ENCODE peak calls at places on chromosome 22, in six cellular contexts. M, V, S, K, J and O are unnamed samples. For H3K4me1, the result is how much of the 10 kb centered on the place peaks cover.

GRCh38 chr22:27990879-27991278 is 71.8 kb upstream of the PITPNB start:
- DNase-seq in M (peak), V (no peak), S (peak), K (peak), J (no peak), O (no peak)

GRCh38 chr22:35205956-35206355 is 51.3 kb upstream of the HMGXB4 start:
- DNase-seq in M (no peak), V (no peak), S (peak), K (no peak), J (peak), O (no peak)

GRCh38 chr22:37080838-37081237 is 28.7 kb downstream of the TMPRSS6 start:
- DNase-seq in M (no peak), V (no peak), S (no peak), K (no peak), J (no peak), O (peak)

GRCh38 chr22:49689858-49690257 is 137.8 kb downstream of the BRD1 start:
- DNase-seq in M (no peak), V (no peak), S (no peak), K (no peak), J (no peak), O (no peak)

GRCh38 chr22:25100972-25101371 is 98.7 kb upstream of the CRYBB3 start:
- DNase-seq in M (no peak), V (no peak), S (no peak), K (no peak), J (no peak), O (no peak)

GRCh38 chr22:47207846-47208554 is 445.6 kb downstream of the TBC1D22A start:
- DNase-seq in M (no peak), V (no peak), S (no peak), K (no peak), J (no peak), O (no peak)

GRCh38 chr22:45885941-45886395 is 91.0 kb downstream of the WNT7B start:
- DNase-seq in M (peak), V (peak), S (no peak), K (peak), J (no peak), O (no peak)

GRCh38 chr22:35430897-35431322 is 31.0 kb downstream of the MCM5 start:
- DNase-seq in M (peak), V (peak), S (peak), K (peak), J (peak), O (peak)

GRCh38 chr22:36678477-36678876 is 25.1 kb downstream of the CACNG2 start:
- DNase-seq in M (no peak), V (no peak), S (no peak), K (no peak), J (no peak), O (no peak)

GRCh38 chr22:42188808-42189447 is 58.3 kb upstream of the CYP2D6 start:
- DNase-seq in M (no peak), V (no peak), S (peak), K (no peak), J (no peak), O (no peak)

GRCh38 chr22:31179345-31179744 is 19.4 kb downstream of the RNF185 start:
- DNase-seq in M (peak), V (no peak), S (peak), K (no peak), J (peak), O (no peak)

GRCh38 chr22:30602049-30602448 is 4.9 kb upstream of the TCN2 start:
- DNase-seq in M (no peak), V (no peak), S (peak), K (no peak), J (no peak), O (peak)

GRCh38 chr22:35227248-35227647 is 30.0 kb upstream of the HMGXB4 start:
- DNase-seq in M (no peak), V (no peak), S (no peak), K (no peak), J (no peak), O (no peak)

GRCh38 chr22:46969491-46969890 is 207.0 kb downstream of the TBC1D22A start:
- DNase-seq in M (no peak), V (no peak), S (no peak), K (no peak), J (no peak), O (peak)

GRCh38 chr22:40022536-40023225 is 27.9 kb downstream of the FAM83F start:
- DNase-seq in M (no peak), V (no peak), S (no peak), K (no peak), J (peak), O (no peak)
- H3K4me3 ChIP-seq in M (no peak), V (no peak), S (no peak), K (no peak), J (no peak), O (no peak)

DNA sequence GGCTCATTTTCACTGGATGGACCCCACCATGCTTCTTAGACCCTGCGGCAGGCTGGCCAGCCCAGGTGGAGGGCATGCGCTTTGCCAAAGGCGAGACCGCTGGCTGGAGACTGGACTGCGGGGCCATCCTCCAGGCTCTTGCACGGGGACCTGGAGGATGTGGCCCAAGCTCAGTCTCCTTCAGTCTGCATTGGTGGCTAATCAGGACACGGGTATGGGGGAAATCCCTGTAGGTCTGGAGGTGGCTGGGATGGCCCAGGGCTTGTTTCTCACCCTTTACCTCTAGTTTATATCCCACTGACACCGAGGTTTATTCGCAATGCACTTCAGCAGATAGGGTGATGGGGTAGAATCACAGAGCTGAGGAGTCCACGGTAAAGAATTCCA is 45.0 kb downstream of the BCR start:
- DNase-seq in M (no peak), V (no peak), S (no peak), K (no peak), J (no peak), O (no peak)
- H3K27ac ChIP-seq in M (no peak), V (peak), S (no peak), K (peak), J (peak), O (peak)

DNA sequence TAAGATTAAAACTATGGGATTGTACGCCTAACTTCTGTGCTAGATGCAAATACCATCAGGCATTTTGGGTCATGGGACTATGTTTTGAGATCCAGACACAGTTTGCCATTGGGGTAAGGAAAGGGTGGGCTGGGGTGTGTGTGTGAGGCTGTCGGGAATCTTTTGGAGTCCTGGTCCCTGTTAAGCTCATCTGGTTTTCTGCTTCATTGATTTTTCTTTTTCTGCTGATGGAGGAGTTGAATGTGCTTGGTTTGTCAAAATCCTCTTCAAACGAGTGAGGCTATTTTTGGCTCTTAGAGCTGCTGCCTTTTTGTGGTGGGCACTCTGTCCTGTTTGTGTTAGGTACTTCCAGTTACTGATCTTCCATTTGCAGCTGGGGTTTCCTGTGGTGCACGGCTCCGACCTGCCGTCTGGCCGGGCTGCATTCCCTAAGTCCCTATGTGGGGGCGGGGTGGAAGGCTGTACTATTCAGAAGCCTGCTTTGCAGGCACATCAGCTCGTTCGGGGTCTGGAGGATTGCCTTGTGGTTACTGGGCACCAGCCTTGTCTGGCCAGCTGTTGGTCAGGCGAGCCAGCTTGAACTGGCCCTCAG is 2.9 kb downstream of the BCR start:
- DNase-seq in M (peak), V (peak), S (peak), K (peak), J (peak), O (no peak)
- H3K4me1 ChIP-seq in M (half or more), V (under half), S (under half), K (under half), J (under half), O (half or more)

DNA sequence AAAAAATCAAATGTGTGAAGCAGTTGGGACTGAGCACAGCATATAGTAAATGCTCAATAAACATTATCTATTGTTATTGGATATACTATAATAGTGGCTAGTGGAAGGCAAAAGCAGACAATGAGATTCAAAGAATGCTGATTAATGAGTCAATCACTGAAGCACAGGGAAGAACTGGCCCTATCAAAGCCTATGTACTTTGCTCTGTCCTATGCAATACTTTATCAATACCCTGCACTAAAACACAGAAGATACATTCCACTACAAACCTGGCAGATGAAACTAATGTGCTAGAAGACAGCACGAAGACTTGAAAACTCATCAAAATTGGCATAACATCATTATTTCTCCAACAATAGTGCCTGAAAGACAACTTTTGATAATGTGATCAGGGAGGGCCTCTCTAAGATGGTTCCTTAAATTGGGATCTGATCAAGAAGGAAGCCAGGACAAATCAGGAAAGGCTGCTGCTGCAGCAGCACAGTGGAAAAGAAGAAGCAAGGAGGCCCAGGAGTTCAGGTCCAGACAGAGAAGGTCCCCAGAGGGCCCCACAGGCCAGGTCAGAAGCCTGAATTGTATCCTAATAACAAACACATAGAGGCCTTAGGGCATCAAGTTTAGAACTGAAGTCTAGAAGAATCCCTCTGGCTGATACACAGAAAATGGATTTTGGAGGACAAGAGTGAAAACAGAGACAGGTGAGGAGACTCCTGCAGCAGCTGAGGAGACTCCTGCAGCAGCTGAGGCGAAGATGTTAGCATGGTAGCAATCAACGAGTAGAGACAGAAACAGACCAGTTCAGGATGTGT is 18.6 kb downstream of the PI4KA start:
- DNase-seq in M (no peak), V (no peak), S (no peak), K (no peak), J (no peak), O (no peak)
- H3K4me3 ChIP-seq in M (no peak), V (no peak), S (no peak), K (no peak), J (no peak), O (no peak)